ENCODE peak calls at places on chromosomes 1 and 21, in ten cellular contexts. O is mucosa of descending colon; N is CD8-positive, alpha-beta T cell; C is Panc1; F is spleen; G is keratinocyte; P is A673; E is hepatocyte; Y is fibroblast of lung; S is thoracic aorta. T is an unnamed sample.

GRCh38 chr1:175498002-175498401 is 245.4 kb downstream of the TNR start:
- DNase-seq in Y (peak; percentile 33), G (no peak), S (no peak), N (no peak), F (no peak), C (no peak), P (no peak), E (no peak), O (no peak), T (no peak)

GRCh38 chr1:2587071-2587859 is 688 bp downstream of the PRXL2B start:
- DNase-seq in Y (peak; percentile 24), P (no peak), C (no peak), F (peak; percentile 93), S (no peak), O (peak; percentile 78), G (no peak), E (no peak), N (peak; percentile 28), T (no peak)

GRCh38 chr21:31898898-31899630 is 26.2 kb downstream of the HUNK start:
- DNase-seq in G (no peak), C (no peak), S (no peak), O (no peak), P (peak; percentile 58), Y (no peak), E (no peak), N (no peak), F (no peak), T (no peak)

GRCh38 chr1:32611859-32612188 is 38.5 kb downstream of the ZBTB8OS start:
- DNase-seq in S (no peak), Y (no peak), F (no peak), N (no peak), O (no peak), E (no peak), G (no peak), C (no peak), P (no peak), T (no peak)

GRCh38 chr1:191839891-191840290 is 318.4 kb upstream of the RGS18 start:
- DNase-seq in S (no peak), E (no peak), G (no peak), Y (peak; percentile 67), O (no peak), C (no peak), F (no peak), N (no peak), P (no peak), T (no peak)

GRCh38 chr1:241749041-241749798 is 97.1 kb downstream of the WDR64 start:
- DNase-seq in F (no peak), S (no peak), O (no peak), C (no peak), N (no peak), G (no peak), Y (peak; percentile 44), P (no peak), E (no peak), T (no peak)

GRCh38 chr1:96492236-96492635 is 229.3 kb upstream of the PTBP2 start:
- DNase-seq in O (no peak), F (no peak), C (no peak), N (no peak), S (no peak), G (no peak), Y (peak; percentile 28), P (no peak), E (peak; percentile 14), T (no peak)

GRCh38 chr1:197745911-197746310 is 29.4 kb downstream of the DENND1B start:
- DNase-seq in F (no peak), N (no peak), O (no peak), S (no peak), C (no peak), Y (no peak), P (no peak), G (no peak), E (no peak), T (no peak)

GRCh38 chr1:201309420-201309819 is 26.1 kb downstream of the PKP1 start:
- DNase-seq in O (peak; percentile 83), P (peak; percentile 85), G (no peak), S (no peak), C (no peak), Y (peak; percentile 78), E (peak; percentile 88), F (no peak), N (no peak), T (peak; percentile 84)

GRCh38 chr21:31276663-31277062 is 67.4 kb downstream of the TIAM1 start:
- DNase-seq in F (no peak), Y (no peak), C (no peak), N (no peak), E (no peak), P (no peak), S (no peak), O (no peak), G (no peak), T (no peak)

GRCh38 chr1:93821412-93822144 is 57.4 kb downstream of the DNTTIP2 start:
- DNase-seq in F (no peak), N (no peak), E (no peak), C (no peak), P (no peak), S (no peak), O (no peak), Y (no peak), G (no peak), T (no peak)

GRCh38 chr1:93822710-93823425 is 56.1 kb downstream of the DNTTIP2 start:
- DNase-seq in G (no peak), N (no peak), P (no peak), O (no peak), E (no peak), C (no peak), S (no peak), F (no peak), Y (no peak), T (no peak)

GRCh38 chr1:93827128-93827527 is 51.9 kb downstream of the DNTTIP2 start:
- DNase-seq in F (no peak), P (no peak), S (no peak), N (no peak), G (no peak), C (no peak), O (no peak), Y (no peak), E (no peak), T (no peak)

GRCh38 chr1:93827633-93828436 is 51.2 kb downstream of the DNTTIP2 start:
- DNase-seq in F (no peak), N (no peak), O (no peak), C (no peak), S (no peak), E (no peak), G (no peak), P (no peak), Y (no peak), T (peak; percentile 41)

DNA sequence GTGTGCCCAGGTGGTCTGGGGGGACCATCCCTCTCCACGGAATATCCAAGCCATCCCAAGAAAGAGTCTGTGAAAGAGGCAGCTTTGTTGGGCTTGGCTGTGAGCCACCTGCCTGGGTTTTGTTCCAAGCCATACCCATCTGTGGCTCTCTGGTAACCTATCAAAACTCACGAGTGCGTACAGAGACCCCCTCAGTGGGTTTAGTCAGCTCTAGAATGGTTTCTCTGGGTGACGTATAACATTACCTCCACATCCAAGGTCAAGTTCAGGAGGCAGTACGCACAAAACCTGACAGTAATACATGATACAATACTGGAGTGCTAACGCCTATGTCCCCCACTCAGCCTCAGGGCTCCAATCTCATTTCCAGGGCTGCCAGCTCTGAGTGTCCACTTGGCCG is 54.1 kb downstream of the DNTTIP2 start:
- DNase-seq in S (no peak), G (no peak), E (no peak), N (no peak), F (no peak), P (no peak), C (no peak), O (no peak), Y (peak; percentile 56), T (no peak)
- H3K4me1 ChIP-seq in S (no peaks in the 10 kb centered on the region), G (peaks cover 33% of the 10 kb centered on the region), E (peaks cover 19% of the 10 kb centered on the region), N (no peaks in the 10 kb centered on the region), F (no peaks in the 10 kb centered on the region), P (peaks cover 6% of the 10 kb centered on the region), C (no peaks in the 10 kb centered on the region), O (no peaks in the 10 kb centered on the region), Y (peaks cover 8% of the 10 kb centered on the region), T (peaks cover 16% of the 10 kb centered on the region)

GRCh38 chr1:58841455-58841854 is 57.6 kb upstream of the JUN start:
- DNase-seq in Y (no peak), O (no peak), S (no peak), E (no peak), P (peak; percentile 35), F (no peak), N (no peak), G (no peak), C (no peak), T (peak; percentile 12)
- TF ChIP-seq CTCF in Y (peak; percentile 22), O (peak; percentile 14), S (no peak), E (no peak), P (peak; percentile 55), F (peak; percentile 12), N (peak; percentile 22), G (peak; percentile 21), C (peak; percentile 60), T (no peak)

GRCh38 chr21:19022978-19023377 is 619.4 kb upstream of the TMPRSS15 start:
- DNase-seq in E (no peak), C (no peak), G (no peak), N (no peak), S (no peak), F (no peak), P (no peak), O (no peak), Y (no peak), T (no peak)
- H3K9me3 ChIP-seq in E (no peaks in the 10 kb centered on the region), C (no peaks in the 10 kb centered on the region), G (no peaks in the 10 kb centered on the region), N (no peaks in the 10 kb centered on the region), S (no peaks in the 10 kb centered on the region), F (no peaks in the 10 kb centered on the region), P (peaks cover 2% of the 10 kb centered on the region), O (no peaks in the 10 kb centered on the region), Y (no peaks in the 10 kb centered on the region), T (no peaks in the 10 kb centered on the region)

DNA sequence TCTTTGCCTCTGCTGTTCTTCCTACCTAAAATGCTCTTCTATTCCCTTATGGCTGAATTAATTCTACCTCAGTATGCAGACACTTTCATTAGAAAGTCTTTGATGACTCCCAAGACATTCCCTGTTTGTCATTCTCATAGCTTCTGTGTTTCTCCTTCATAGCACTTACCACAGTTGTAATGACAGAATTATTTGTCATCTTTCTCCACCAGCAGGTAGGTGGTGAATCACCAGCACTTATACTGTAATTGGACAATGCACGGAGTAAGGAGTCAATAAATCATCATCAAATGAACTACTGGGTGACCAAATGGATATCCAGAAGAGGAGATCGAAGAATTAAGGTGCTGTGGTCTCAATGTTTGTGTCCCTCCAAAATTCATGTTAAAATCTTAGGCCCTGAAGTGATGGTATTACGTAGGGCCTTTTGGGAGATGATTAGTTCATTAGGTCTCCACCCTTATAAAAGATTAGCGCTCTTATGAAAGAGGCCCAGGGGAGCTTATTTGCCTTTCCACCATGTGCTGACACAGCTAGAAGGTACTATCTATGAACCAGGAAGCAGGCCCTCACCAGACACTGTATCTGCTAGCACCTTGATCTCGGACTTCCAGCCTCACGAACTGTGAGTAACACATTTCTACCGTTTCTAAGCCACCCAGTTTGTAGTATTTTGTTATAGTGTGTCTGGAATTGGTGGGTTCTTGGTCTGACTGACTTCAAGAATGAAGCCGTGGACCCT is 2.4 kb upstream of the CCT8 start:
- DNase-seq in O (no peak), Y (peak; percentile 38), F (no peak), S (no peak), E (no peak), N (no peak), C (peak; percentile 47), P (no peak), G (peak; percentile 67), T (no peak)
- H3K4me1 ChIP-seq in O (peaks cover 11% of the 10 kb centered on the region), Y (peaks cover 12% of the 10 kb centered on the region), F (peaks cover 25% of the 10 kb centered on the region), S (peaks cover 32% of the 10 kb centered on the region), E (peaks cover 6% of the 10 kb centered on the region), N (peaks cover 62% of the 10 kb centered on the region), C (peaks cover 9% of the 10 kb centered on the region), P (peaks cover 15% of the 10 kb centered on the region), G (peaks cover 26% of the 10 kb centered on the region), T (peaks cover 5% of the 10 kb centered on the region)

T was measured in Caco-2.